ENCODE peak calls at places on chromosome 21, in ten cellular contexts. K is caudate nucleus; A is tibial artery; O is NCI-H1417; R is DMS153; L is fibroblast of mammary gland; S is SW 1271; C is activated naive CD4-positive, alpha-beta T cell treated with anti-CD3 and anti-CD28 coated beads, Interleukin-2, amount 50 U/mL, for 16 hours; J is DMS 273 treated with DMSO at 0.1 percent for 48 hours; I is NCI-H187. X is an unnamed sample.

GRCh38 chr21:24160528-24160927 is 1446.8 kb downstream of the MRPL39 start:
- DNase-seq in C (no peak), A (no peak), O (no peak), K (no peak), I (no peak), R (no peak), J (no peak), S (no peak), L (no peak), X (no peak)

GRCh38 chr21:34611528-34611927 is 3.4 kb downstream of the RCAN1 start:
- DNase-seq in O (no peak), L (no peak), K (no peak), S (no peak), J (no peak), C (no peak), A (no peak), R (no peak), I (no peak), X (no peak)

GRCh38 chr21:32565856-32566465 is 19.4 kb downstream of the TCP10L start:
- DNase-seq in R (no peak), A (no peak), L (peak; percentile 47), K (no peak), O (no peak), C (no peak), S (no peak), I (no peak), J (no peak), X (no peak)

GRCh38 chr21:35026617-35027557 is 22.2 kb downstream of the RUNX1 start:
- DNase-seq in K (no peak), O (no peak), A (peak; percentile 71), R (no peak), J (no peak), C (peak; percentile 78), L (no peak), I (no peak), S (no peak), X (no peak)

GRCh38 chr21:43331962-43332458 is 94.9 kb downstream of the SIK1 start:
- DNase-seq in K (peak; percentile 26), L (peak; percentile 86), J (no peak), O (peak; percentile 25), C (no peak), I (no peak), R (peak; percentile 83), A (peak; percentile 89), S (no peak), X (no peak)

GRCh38 chr21:37367758-37368535 is 1.4 kb downstream of the DYRK1A start:
- DNase-seq in C (peak; percentile 37), J (no peak), I (no peak), A (peak; percentile 77), L (peak; percentile 42), R (no peak), K (no peak), O (peak; percentile 20), S (no peak), X (no peak)

GRCh38 chr21:34511787-34512451 is at the start of gene KCNE1:
- DNase-seq in C (no peak), I (no peak), A (peak; percentile 75), R (no peak), J (no peak), L (peak; percentile 48), S (no peak), K (no peak), O (no peak), X (no peak)

GRCh38 chr21:42062543-42063022 is 8.5 kb upstream of the UMODL1 start:
- DNase-seq in L (no peak), I (no peak), O (peak; percentile 35), S (no peak), A (no peak), C (peak; percentile 71), K (no peak), J (no peak), R (peak; percentile 25), X (no peak)

GRCh38 chr21:35366348-35367085 is 317.4 kb upstream of the RUNX1 start:
- DNase-seq in C (no peak), O (no peak), R (no peak), S (no peak), A (no peak), K (no peak), I (no peak), L (peak; percentile 92), J (no peak), X (no peak)

GRCh38 chr21:26909972-26910371 is 56.9 kb downstream of the ADAMTS5 start:
- DNase-seq in J (no peak), R (no peak), I (no peak), S (no peak), K (no peak), L (peak; percentile 19), O (no peak), C (no peak), A (no peak), X (no peak)

GRCh38 chr21:14482165-14482564 is 64.0 kb downstream of the SAMSN1 start:
- DNase-seq in C (peak; percentile 20), L (no peak), A (no peak), O (no peak), R (no peak), I (no peak), S (no peak), K (no peak), J (no peak), X (no peak)

GRCh38 chr21:27422435-27422834 is 455.5 kb upstream of the ADAMTS5 start:
- DNase-seq in L (peak; percentile 64), I (no peak), C (no peak), A (no peak), K (no peak), O (no peak), J (no peak), R (no peak), S (no peak), X (no peak)

GRCh38 chr21:36783612-36784383 is 84.9 kb downstream of the SIM2 start:
- DNase-seq in I (no peak), C (no peak), A (no peak), S (no peak), O (no peak), R (no peak), L (peak; percentile 71), K (no peak), J (no peak), X (no peak)

GRCh38 chr21:28127390-28127789 is 865.3 kb downstream of the LTN1 start:
- DNase-seq in L (peak; percentile 26), J (no peak), R (no peak), S (no peak), I (no peak), O (no peak), C (no peak), A (no peak), K (no peak), X (no peak)

GRCh38 chr21:25039461-25040380 is 567.6 kb downstream of the MRPL39 start:
- DNase-seq in I (no peak), C (no peak), A (no peak), K (no peak), L (peak; percentile 5), R (no peak), O (no peak), S (no peak), J (no peak), X (peak; percentile 20)

GRCh38 chr21:43298546-43299440 is 128.1 kb downstream of the SIK1 start:
- DNase-seq in J (no peak), A (no peak), C (no peak), S (no peak), R (no peak), K (no peak), O (no peak), L (no peak), I (no peak), X (no peak)

GRCh38 chr21:39036581-39036980 is 146.7 kb downstream of the PSMG1 start:
- DNase-seq in L (no peak), A (no peak), I (no peak), O (no peak), S (no peak), J (no peak), K (no peak), C (no peak), R (no peak), X (no peak)

GRCh38 chr21:33698088-33698487 is 55.8 kb downstream of the ITSN1 start:
- DNase-seq in I (no peak), A (no peak), K (no peak), L (no peak), O (no peak), S (no peak), R (no peak), J (no peak), C (no peak), X (no peak)

X was measured in SHP77 treated with DMSO at 0.1 percent for 48 hours.